ENCODE peak calls at places on chromosomes 13 and 19, in five cellular contexts. W is tibial nerve, S is neural progenitor cell, Z is lung, O is colonic mucosa. B is an unnamed sample. For H3K9me3, the result is how much of the 10 kb centered on the place peaks cover.

GRCh38 chr13:33129886-33130285 is 113.7 kb downstream of the KL start:
- DNase-seq in O (no peak), W (no peak), Z (no peak), S (no peak), B (no peak)

GRCh38 chr19:6412111-6412999 is 12.3 kb downstream of the KHSRP start:
- DNase-seq in S (peak), W (no peak), O (peak), Z (no peak), B (no peak)

GRCh38 chr13:113664751-113665581 is 2.1 kb upstream of the GRK1 start:
- DNase-seq in O (no peak), S (no peak), Z (no peak), W (no peak), B (no peak)

GRCh38 chr19:38021356-38021755 is 114.3 kb downstream of the SIPA1L3 start:
- DNase-seq in S (no peak), O (no peak), W (no peak), Z (no peak), B (no peak)

GRCh38 chr19:50798116-50798942 is 8.1 kb downstream of the ACP4 start:
- DNase-seq in S (no peak), W (no peak), O (no peak), Z (no peak), B (no peak)

GRCh38 chr19:55086730-55087541 is 11.3 kb downstream of the EPS8L1 start:
- DNase-seq in Z (peak), O (peak), W (peak), S (peak), B (peak)

GRCh38 chr19:41570639-41571112 is 5.3 kb upstream of the CEACAM21 start:
- DNase-seq in O (peak), Z (peak), W (peak), S (peak), B (peak)

GRCh38 chr13:79311456-79311855 is 94.6 kb downstream of the RBM26 start:
- DNase-seq in W (no peak), Z (no peak), O (no peak), S (no peak), B (no peak)

GRCh38 chr13:38328699-38329098 is 21.0 kb upstream of the UFM1 start:
- DNase-seq in W (no peak), O (no peak), Z (no peak), S (no peak), B (no peak)

GRCh38 chr19:39582442-39582841 is 19.9 kb upstream of the LGALS13 start:
- DNase-seq in W (no peak), Z (no peak), S (no peak), O (no peak), B (no peak)

GRCh38 chr19:58218899-58219298 is 9.8 kb upstream of the ZNF544 start:
- DNase-seq in O (no peak), S (peak), W (no peak), Z (no peak), B (no peak)

GRCh38 chr13:73754727-73755292 is 379.4 kb downstream of the KLF12 start:
- DNase-seq in S (peak), O (peak), W (peak), Z (no peak), B (peak)

GRCh38 chr13:38752726-38753125 is 65.8 kb downstream of the FREM2 start:
- DNase-seq in W (no peak), S (peak), O (no peak), Z (no peak), B (no peak)

GRCh38 chr13:83622422-83622784 is 259.9 kb downstream of the SLITRK1 start:
- DNase-seq in W (no peak), S (no peak), O (no peak), Z (no peak), B (peak)

GRCh38 chr13:114096031-114096485 is 36.4 kb downstream of the RASA3 start:
- DNase-seq in O (no peak), W (no peak), Z (no peak), S (no peak), B (no peak)

GRCh38 chr13:91153372-91153771 is 194.1 kb upstream of the MIR17HG start:
- DNase-seq in S (no peak), W (no peak), O (no peak), Z (no peak), B (no peak)

GRCh38 chr19:49407482-49408015 is 15.7 kb downstream of the PTH2 start:
- DNase-seq in O (no peak), Z (no peak), S (no peak), W (no peak), B (no peak)

GRCh38 chr19:39546599-39546998 is 6.6 kb upstream of the EID2 start:
- DNase-seq in S (no peak), O (no peak), W (no peak), Z (no peak), B (no peak)

GRCh38 chr19:6066661-6067646 is 43.3 kb downstream of the RFX2 start:
- DNase-seq in Z (peak), S (peak), O (peak), W (peak), B (no peak)

GRCh38 chr13:112731667-112732616 is 42.1 kb downstream of the ATP11A start:
- DNase-seq in W (no peak), Z (no peak), S (no peak), O (no peak), B (no peak)

GRCh38 chr19:29581398-29581797 is 24.7 kb upstream of the POP4 start:
- DNase-seq in Z (no peak), O (no peak), S (no peak), W (no peak), B (no peak)

GRCh38 chr13:113497217-113497616 is 6.7 kb upstream of the DCUN1D2 start:
- DNase-seq in S (peak), O (no peak), W (no peak), Z (no peak), B (no peak)

GRCh38 chr13:35695411-35695810 is 218.9 kb upstream of the MAB21L1 start:
- DNase-seq in S (no peak), W (no peak), O (no peak), Z (no peak), B (no peak)

GRCh38 chr13:93859666-93860065 is 619.8 kb downstream of the DCT start:
- DNase-seq in W (no peak), Z (no peak), O (no peak), S (no peak), B (peak)

GRCh38 chr19:32227561-32228165 is 117.7 kb upstream of the ZNF507 start:
- DNase-seq in O (no peak), Z (no peak), S (no peak), W (no peak), B (no peak)

GRCh38 chr19:46155237-46155636 is 7.2 kb downstream of the IGFL2 start:
- DNase-seq in Z (no peak), W (no peak), O (no peak), S (no peak), B (no peak)

GRCh38 chr13:113273856-113274590 is 23.0 kb upstream of the LAMP1 start:
- DNase-seq in O (no peak), Z (peak), W (no peak), S (no peak), B (no peak)

GRCh38 chr13:72194531-72194930 is 327.5 kb upstream of the DACH1 start:
- DNase-seq in Z (no peak), O (peak), S (no peak), W (no peak), B (no peak)

GRCh38 chr19:45250832-45251451 is at the start of gene MARK4:
- DNase-seq in O (peak), S (peak), W (peak), Z (peak), B (no peak)

GRCh38 chr13:106155411-106155810 is 380.1 kb downstream of the EFNB2 start:
- DNase-seq in W (no peak), S (no peak), Z (no peak), O (no peak), B (no peak)

GRCh38 chr13:26602783-26603182 is 45.3 kb downstream of the WASF3 start:
- DNase-seq in Z (no peak), W (no peak), O (no peak), S (no peak), B (no peak)

GRCh38 chr13:26599403-26599802 is 41.9 kb downstream of the WASF3 start:
- DNase-seq in Z (no peak), W (no peak), S (no peak), O (no peak), B (no peak)

GRCh38 chr13:26600345-26600761 is 42.9 kb downstream of the WASF3 start:
- DNase-seq in Z (no peak), O (no peak), S (no peak), W (peak), B (no peak)

GRCh38 chr13:26599885-26600284 is 42.4 kb downstream of the WASF3 start:
- DNase-seq in Z (no peak), S (no peak), W (no peak), O (no peak), B (no peak)

GRCh38 chr13:26601669-26602068 is 44.2 kb downstream of the WASF3 start:
- DNase-seq in O (no peak), S (no peak), Z (no peak), W (no peak), B (no peak)
- TF ChIP-seq CTCF in O (no peak), S (no peak), Z (no peak), W (no peak), B (no peak)

DNA sequence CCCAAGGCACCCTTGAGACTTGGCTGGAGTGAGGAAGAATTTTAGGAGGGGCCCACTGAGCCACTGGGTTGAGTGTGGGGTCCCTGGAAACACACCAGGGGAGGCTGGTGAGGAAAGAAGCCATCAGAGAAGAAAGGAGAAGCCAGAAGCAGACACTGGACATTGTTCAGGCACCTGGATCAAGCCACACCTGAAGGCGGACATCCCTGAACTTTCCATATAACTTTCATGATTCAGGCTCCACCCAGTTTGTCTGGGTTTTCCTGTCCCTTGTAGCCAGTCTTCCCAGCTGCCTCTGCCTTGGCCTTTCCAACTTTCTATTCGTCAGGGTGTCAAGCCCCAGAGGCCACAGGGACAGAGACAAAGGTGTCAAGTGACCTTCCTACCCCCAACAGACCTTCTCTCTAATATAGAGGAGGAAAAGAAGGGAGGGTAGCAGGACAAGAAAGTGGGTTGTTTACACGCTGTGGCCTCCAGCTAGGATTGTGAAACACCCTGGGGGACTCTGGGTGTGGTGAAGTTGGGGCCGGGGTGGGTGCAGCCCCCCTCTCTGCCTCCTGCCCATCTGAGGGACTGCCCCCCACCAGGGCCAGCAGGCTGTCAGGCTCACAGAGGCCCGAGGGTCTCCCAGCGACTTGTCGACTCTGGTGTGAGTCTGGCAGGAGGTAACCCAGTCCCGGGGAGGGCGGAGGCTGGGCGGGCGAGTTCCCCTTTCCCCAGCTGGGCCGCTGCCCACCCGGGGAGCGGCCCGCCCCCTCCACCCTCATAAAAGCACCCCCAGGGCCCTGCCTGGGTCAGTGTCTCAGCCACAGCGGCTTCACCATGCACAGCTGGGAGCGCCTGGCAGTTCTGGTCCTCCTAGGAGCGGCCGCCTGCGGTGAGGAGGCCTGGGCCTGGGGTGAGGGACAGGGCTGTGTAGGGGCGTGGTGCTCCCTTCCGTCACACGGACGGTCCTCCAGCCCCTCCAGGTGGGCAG is at the start of gene CFD:
- DNase-seq in W (peak), Z (no peak), O (peak), S (no peak), B (no peak)
- H3K4me3 ChIP-seq in W (peak), Z (no peak), O (peak), S (peak), B (peak)

GRCh38 chr19:8811315-8812172 is 20.6 kb downstream of the ZNF558 start:
- DNase-seq in Z (no peak), S (no peak), O (no peak), W (no peak), B (no peak)

GRCh38 chr19:8806661-8807060 is 25.4 kb downstream of the ZNF558 start:
- DNase-seq in Z (no peak), O (no peak), S (no peak), W (no peak), B (no peak)
- H3K9me3 ChIP-seq in Z (under half), O (under half), S (half or more), W (half or more), B (half or more)

DNA sequence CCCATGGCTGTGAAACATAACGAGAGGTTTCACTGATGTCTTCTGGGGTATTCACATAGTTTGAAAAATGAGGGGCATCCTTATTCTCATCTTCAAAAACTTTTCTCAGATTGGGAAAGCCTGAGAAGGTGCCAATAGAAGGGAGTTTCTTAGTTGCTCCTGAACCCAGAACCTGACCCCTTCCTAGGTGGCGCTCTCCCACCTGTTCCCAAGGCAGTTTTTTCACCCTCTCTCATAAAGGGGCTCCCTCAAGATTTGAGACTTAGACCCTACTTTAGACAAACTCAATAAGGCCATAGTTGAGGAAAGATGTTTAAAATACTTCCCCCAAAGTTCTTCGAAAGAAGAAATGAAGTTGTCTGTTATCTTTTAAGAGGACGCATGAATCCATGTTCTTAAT is 142.2 kb downstream of the FGF9 start:
- DNase-seq in W (no peak), Z (no peak), O (no peak), S (no peak), B (no peak)
- TF ChIP-seq CTCF in W (no peak), Z (no peak), O (no peak), S (peak), B (no peak)

GRCh38 chr19:18021121-18021755 is 13.3 kb downstream of the ARRDC2 start:
- DNase-seq in S (no peak), W (peak), O (peak), Z (peak), B (no peak)

GRCh38 chr19:18020212-18021067 is 12.5 kb downstream of the ARRDC2 start:
- DNase-seq in W (peak), O (peak), S (no peak), Z (peak), B (no peak)

GRCh38 chr19:18027151-18027550 is 19.2 kb downstream of the ARRDC2 start:
- DNase-seq in W (no peak), O (no peak), Z (no peak), S (no peak), B (no peak)

GRCh38 chr19:18023596-18024212 is 15.7 kb downstream of the ARRDC2 start:
- DNase-seq in S (no peak), Z (no peak), O (peak), W (peak), B (no peak)
- H3K4me3 ChIP-seq in S (no peak), Z (no peak), O (no peak), W (no peak), B (no peak)

B was measured in AG04450.